ENCODE peak calls at places on chromosomes 6 and 20, in six cellular contexts. U is heart left ventricle, J is Panc1, I is colonic mucosa, V is choroid plexus epithelial cell, G is uterus. Q is an unnamed sample.
A peak's percentile ranks its signal among the peaks of the same experiment; 100 is the strongest.

GRCh38 chr6:88263591-88263990 is 97.4 kb upstream of the CNR1 start:
- DNase-seq in U (no peak), J (no peak), I (no peak), V (peak; percentile 23), G (no peak), Q (no peak)

GRCh38 chr20:31673435-31673834 is 35.7 kb downstream of the COX4I2 start:
- DNase-seq in U (no peak), J (no peak), I (no peak), V (no peak), G (no peak), Q (no peak)

GRCh38 chr6:17638212-17638611 is 38.1 kb downstream of the FAM8A1 start:
- DNase-seq in U (no peak), J (no peak), I (no peak), V (peak; percentile 19), G (no peak), Q (no peak)

GRCh38 chr6:161443868-161444267 is 170.0 kb upstream of the AGPAT4 start:
- DNase-seq in U (peak; percentile 76), J (no peak), I (no peak), V (no peak), G (no peak), Q (no peak)

GRCh38 chr6:40903456-40903855 is 135.6 kb downstream of the UNC5CL start:
- DNase-seq in U (no peak), J (no peak), I (no peak), V (no peak), G (no peak), Q (no peak)

GRCh38 chr6:40719671-40720374 is 132.7 kb upstream of the LRFN2 start:
- DNase-seq in U (no peak), J (no peak), I (no peak), V (peak; percentile 80), G (no peak), Q (no peak)

GRCh38 chr6:145866449-145867401 is 52.1 kb upstream of the FBXO30 start:
- DNase-seq in U (no peak), J (no peak), I (no peak), V (no peak), G (no peak), Q (no peak)

GRCh38 chr6:31350973-31351733 is 5.8 kb downstream of the HLA-B start:
- DNase-seq in U (no peak), J (no peak), I (no peak), V (no peak), G (no peak), Q (no peak)

GRCh38 chr6:11396860-11397259 is 140.7 kb upstream of the TMEM170B start:
- DNase-seq in U (no peak), J (no peak), I (no peak), V (no peak), G (no peak), Q (no peak)

GRCh38 chr6:41824571-41825569 is 37.4 kb downstream of the TOMM6 start:
- DNase-seq in U (no peak), J (no peak), I (no peak), V (peak; percentile 91), G (no peak), Q (peak; percentile 85)

GRCh38 chr6:53647437-53648094 is 18.0 kb downstream of the KLHL31 start:
- DNase-seq in U (no peak), J (peak; percentile 5), I (no peak), V (peak; percentile 20), G (no peak), Q (no peak)

GRCh38 chr6:41768545-41769308 is 11.0 kb downstream of the FRS3 start:
- DNase-seq in U (no peak), J (no peak), I (peak; percentile 60), V (no peak), G (no peak), Q (no peak)

GRCh38 chr6:83518946-83519489 is 6.7 kb downstream of the PRSS35 start:
- DNase-seq in U (no peak), J (no peak), I (no peak), V (peak; percentile 65), G (no peak), Q (no peak)

GRCh38 chr6:17358515-17358914 is 34.9 kb upstream of the CAP2 start:
- DNase-seq in U (no peak), J (no peak), I (no peak), V (no peak), G (no peak), Q (no peak)

GRCh38 chr6:93163146-93163545 is 256.2 kb downstream of the EPHA7 start:
- DNase-seq in U (no peak), J (no peak), I (no peak), V (no peak), G (no peak), Q (no peak)

GRCh38 chr6:142821860-142822259 is 123.1 kb downstream of the HIVEP2 start:
- DNase-seq in U (no peak), J (no peak), I (no peak), V (no peak), G (no peak), Q (peak; percentile 79)

GRCh38 chr6:153150767-153151440 is 19.8 kb upstream of the RGS17 start:
- DNase-seq in U (no peak), J (no peak), I (no peak), V (no peak), G (no peak), Q (no peak)

GRCh38 chr6:125748534-125749111 is 809 bp upstream of the HEY2 start:
- DNase-seq in U (no peak), J (no peak), I (peak; percentile 21), V (peak; percentile 27), G (no peak), Q (no peak)

GRCh38 chr6:71321344-71321743 is 32.7 kb downstream of the OGFRL1 start:
- DNase-seq in U (no peak), J (no peak), I (no peak), V (no peak), G (no peak), Q (peak; percentile 52)

GRCh38 chr6:132131777-132132176 is 180.6 kb upstream of the CCN2 start:
- DNase-seq in U (no peak), J (peak; percentile 88), I (no peak), V (peak; percentile 98), G (peak; percentile 65), Q (no peak)

GRCh38 chr20:48933017-48933766 is 11.7 kb downstream of the ARFGEF2 start:
- DNase-seq in U (no peak), J (no peak), I (peak; percentile 89), V (no peak), G (no peak), Q (no peak)

GRCh38 chr6:53673138-53673801 is 7.7 kb upstream of the KLHL31 start:
- DNase-seq in U (no peak), J (peak; percentile 65), I (no peak), V (peak; percentile 90), G (no peak), Q (peak; percentile 69)

GRCh38 chr20:13302647-13303425 is 81.8 kb downstream of the ISM1 start:
- DNase-seq in U (no peak), J (no peak), I (peak; percentile 49), V (peak; percentile 39), G (no peak), Q (no peak)

GRCh38 chr6:28355743-28356665 is 6.3 kb downstream of the ZKSCAN3 start:
- DNase-seq in U (peak; percentile 67), J (peak; percentile 75), I (peak; percentile 91), V (peak; percentile 95), G (peak; percentile 87), Q (peak; percentile 77)

GRCh38 chr20:8805737-8806442 is 263.0 kb upstream of the PLCB4 start:
- DNase-seq in U (no peak), J (no peak), I (no peak), V (no peak), G (no peak), Q (no peak)

GRCh38 chr20:60036346-60037119 is 78.3 kb downstream of the CDH26 start:
- DNase-seq in U (no peak), J (no peak), I (no peak), V (no peak), G (no peak), Q (no peak)

GRCh38 chr6:149128489-149129145 is 188.9 kb upstream of the TAB2 start:
- DNase-seq in U (no peak), J (no peak), I (no peak), V (peak; percentile 65), G (no peak), Q (no peak)

GRCh38 chr6:137016366-137016765 is 28.4 kb downstream of the IL20RA start:
- DNase-seq in U (no peak), J (no peak), I (no peak), V (peak; percentile 23), G (no peak), Q (no peak)

GRCh38 chr20:46592580-46593362 is 42.3 kb upstream of the OCSTAMP start:
- DNase-seq in U (no peak), J (no peak), I (no peak), V (no peak), G (no peak), Q (no peak)
- TF ChIP-seq CTCF in U (no peak), J (peak; percentile 32), I (no peak), V (no peak), G (no peak), Q (no peak)

DNA sequence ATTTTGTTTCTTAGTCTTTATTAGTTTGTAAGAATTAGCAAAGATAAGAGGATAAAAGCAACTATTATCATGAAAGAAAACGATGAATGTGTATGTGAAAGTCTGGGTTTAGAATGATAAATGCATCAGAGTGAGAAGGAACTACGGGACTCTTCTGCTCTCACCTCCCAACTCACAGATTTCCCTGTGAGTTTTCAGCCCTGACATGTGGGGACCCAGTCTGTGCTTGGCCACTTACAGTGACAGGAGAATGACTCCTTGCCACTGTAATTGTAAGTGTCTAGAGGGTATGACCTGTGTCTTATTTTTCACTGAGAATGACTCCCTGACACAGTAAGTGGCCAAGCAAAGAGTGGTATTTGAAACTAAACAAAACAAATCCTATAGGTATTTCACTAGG is 2.5 kb downstream of the HLA-DPA1 start:
- DNase-seq in U (no peak), J (no peak), I (no peak), V (no peak), G (no peak), Q (no peak)
- H3K4me3 ChIP-seq in U (peak overlapping the region; percentile 59), J (no peak overlapping the region), I (no peak overlapping the region), V (no peak overlapping the region), G (no peak overlapping the region), Q (no peak overlapping the region)

GRCh38 chr6:44223471-44224153 is at the start of gene SLC29A1:
- DNase-seq in U (peak; percentile 91), J (no peak), I (peak; percentile 87), V (peak; percentile 40), G (peak; percentile 74), Q (no peak)
- TF ChIP-seq CTCF in U (no peak), J (no peak), I (no peak), V (peak; percentile 5), G (no peak), Q (peak; percentile 39)

DNA sequence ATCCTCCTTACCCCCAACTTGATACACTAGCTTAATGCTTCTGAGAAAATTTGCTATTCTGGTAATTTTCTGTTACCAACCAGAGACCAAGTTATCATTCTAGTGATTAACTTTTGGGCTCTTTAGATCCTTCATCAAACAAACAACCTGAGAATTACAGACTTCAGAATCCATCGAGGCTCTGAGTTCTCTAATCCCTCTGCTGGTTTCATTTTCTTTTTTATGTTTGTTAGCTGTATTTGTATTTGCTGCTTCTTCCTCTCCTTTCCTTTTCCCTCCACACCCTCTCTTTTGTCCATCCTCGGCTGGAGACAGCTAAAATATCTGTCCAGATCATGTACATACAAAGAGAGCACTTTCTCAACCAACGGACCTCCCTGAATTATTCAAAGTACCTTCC is 98.7 kb upstream of the RIPOR2 start:
- DNase-seq in U (no peak), J (no peak), I (no peak), V (no peak), G (no peak), Q (no peak)
- H3K4me3 ChIP-seq in U (no peak overlapping the region), J (no peak overlapping the region), I (no peak overlapping the region), V (no peak overlapping the region), G (no peak overlapping the region), Q (no peak overlapping the region)

GRCh38 chr6:48486876-48487275 is 375.9 kb upstream of the PTCHD4 start:
- DNase-seq in U (no peak), J (no peak), I (no peak), V (no peak), G (no peak), Q (no peak)
- TF ChIP-seq CTCF in U (no peak), J (no peak), I (no peak), V (no peak), G (no peak), Q (no peak)

GRCh38 chr20:53623454-53624206 is 30.0 kb upstream of the ZNF217 start:
- DNase-seq in U (no peak), J (peak; percentile 87), I (peak; percentile 84), V (peak; percentile 90), G (peak; percentile 82), Q (no peak)
- H3K4me3 ChIP-seq in U (peak overlapping the region; percentile 49), J (peak overlapping the region; percentile 6), I (peak overlapping the region; percentile 17), V (peak overlapping the region; percentile 34), G (peak overlapping the region; percentile 33), Q (peak overlapping the region; percentile 6)